ENCODE peak calls at places on chromosomes 2 and 18, in nine cellular contexts. One of them, this sample, is unnamed.

GRCh38 chr2:12619975-12620374 is 96.8 kb upstream of the TRIB2 start:
- DNase-seq in fibroblast of lung: peak
- DNase-seq in MM.1S: no peak
- DNase-seq in EL: peak
- DNase-seq in bronchial epithelial cell: peak
- DNase-seq in pons: no peak
- DNase-seq in NCI-H1417 treated with DMSO at 0.1 percent for 48 hours: no peak
- DNase-seq in fibroblast of the aortic adventitia: peak
- DNase-seq in germinal center: no peak
- DNase-seq in this sample: peak

GRCh38 chr2:72271766-72272615 is 124.3 kb upstream of the CYP26B1 start:
- DNase-seq in fibroblast of the aortic adventitia: peak
- DNase-seq in MM.1S: no peak
- DNase-seq in pons: no peak
- DNase-seq in fibroblast of lung: no peak
- DNase-seq in NCI-H1417 treated with DMSO at 0.1 percent for 48 hours: no peak
- DNase-seq in bronchial epithelial cell: peak
- DNase-seq in EL: no peak
- DNase-seq in germinal center: no peak
- DNase-seq in this sample: no peak

GRCh38 chr2:113896791-113897190 is 6.9 kb downstream of the ACTR3 start:
- DNase-seq in fibroblast of the aortic adventitia: peak
- DNase-seq in EL: peak
- DNase-seq in germinal center: no peak
- DNase-seq in pons: no peak
- DNase-seq in bronchial epithelial cell: no peak
- DNase-seq in fibroblast of lung: no peak
- DNase-seq in MM.1S: no peak
- DNase-seq in NCI-H1417 treated with DMSO at 0.1 percent for 48 hours: no peak
- DNase-seq in this sample: peak

GRCh38 chr18:48133675-48134251 is 203.3 kb upstream of the SMAD2 start:
- DNase-seq in pons: no peak
- DNase-seq in bronchial epithelial cell: peak
- DNase-seq in MM.1S: no peak
- DNase-seq in germinal center: no peak
- DNase-seq in NCI-H1417 treated with DMSO at 0.1 percent for 48 hours: peak
- DNase-seq in fibroblast of lung: no peak
- DNase-seq in fibroblast of the aortic adventitia: no peak
- DNase-seq in EL: no peak
- DNase-seq in this sample: no peak

GRCh38 chr2:69087912-69088240 is 74.9 kb downstream of the ANTXR1 start:
- DNase-seq in pons: no peak
- DNase-seq in bronchial epithelial cell: no peak
- DNase-seq in germinal center: no peak
- DNase-seq in EL: peak
- DNase-seq in fibroblast of lung: peak
- DNase-seq in MM.1S: no peak
- DNase-seq in NCI-H1417 treated with DMSO at 0.1 percent for 48 hours: no peak
- DNase-seq in fibroblast of the aortic adventitia: peak
- DNase-seq in this sample: peak

GRCh38 chr18:48060947-48061346 is 130.5 kb upstream of the SMAD2 start:
- DNase-seq in pons: no peak
- DNase-seq in NCI-H1417 treated with DMSO at 0.1 percent for 48 hours: no peak
- DNase-seq in fibroblast of the aortic adventitia: no peak
- DNase-seq in bronchial epithelial cell: no peak
- DNase-seq in germinal center: no peak
- DNase-seq in EL: no peak
- DNase-seq in MM.1S: no peak
- DNase-seq in fibroblast of lung: no peak
- DNase-seq in this sample: no peak

GRCh38 chr2:88913280-88913679 is 221.8 kb downstream of the RPIA start:
- DNase-seq in fibroblast of lung: no peak
- DNase-seq in bronchial epithelial cell: no peak
- DNase-seq in germinal center: no peak
- DNase-seq in pons: no peak
- DNase-seq in NCI-H1417 treated with DMSO at 0.1 percent for 48 hours: no peak
- DNase-seq in EL: no peak
- DNase-seq in fibroblast of the aortic adventitia: no peak
- DNase-seq in MM.1S: no peak
- DNase-seq in this sample: no peak

GRCh38 chr2:160584972-160585494 is 91.4 kb upstream of the RBMS1 start:
- DNase-seq in EL: peak
- DNase-seq in fibroblast of lung: peak
- DNase-seq in pons: no peak
- DNase-seq in fibroblast of the aortic adventitia: peak
- DNase-seq in NCI-H1417 treated with DMSO at 0.1 percent for 48 hours: no peak
- DNase-seq in MM.1S: no peak
- DNase-seq in germinal center: no peak
- DNase-seq in bronchial epithelial cell: no peak
- DNase-seq in this sample: peak

GRCh38 chr2:77161009-77161408 is 361.2 kb downstream of the LRRTM4 start:
- DNase-seq in MM.1S: no peak
- DNase-seq in pons: no peak
- DNase-seq in fibroblast of the aortic adventitia: no peak
- DNase-seq in bronchial epithelial cell: peak
- DNase-seq in fibroblast of lung: peak
- DNase-seq in germinal center: no peak
- DNase-seq in NCI-H1417 treated with DMSO at 0.1 percent for 48 hours: no peak
- DNase-seq in EL: no peak
- DNase-seq in this sample: no peak

GRCh38 chr2:112629823-112630222 is 15.9 kb upstream of the SLC20A1 start:
- DNase-seq in NCI-H1417 treated with DMSO at 0.1 percent for 48 hours: no peak
- DNase-seq in MM.1S: no peak
- DNase-seq in EL: no peak
- DNase-seq in bronchial epithelial cell: no peak
- DNase-seq in fibroblast of lung: no peak
- DNase-seq in pons: no peak
- DNase-seq in germinal center: no peak
- DNase-seq in fibroblast of the aortic adventitia: no peak
- DNase-seq in this sample: no peak

GRCh38 chr2:95372845-95373244 is 29.7 kb upstream of the FAHD2A start:
- DNase-seq in germinal center: no peak
- DNase-seq in NCI-H1417 treated with DMSO at 0.1 percent for 48 hours: no peak
- DNase-seq in pons: no peak
- DNase-seq in fibroblast of lung: no peak
- DNase-seq in EL: no peak
- DNase-seq in bronchial epithelial cell: no peak
- DNase-seq in fibroblast of the aortic adventitia: no peak
- DNase-seq in MM.1S: no peak
- DNase-seq in this sample: no peak

GRCh38 chr2:233013027-233013461 is at the start of gene NGEF:
- DNase-seq in bronchial epithelial cell: no peak
- DNase-seq in MM.1S: no peak
- DNase-seq in germinal center: no peak
- DNase-seq in fibroblast of lung: no peak
- DNase-seq in pons: no peak
- DNase-seq in EL: no peak
- DNase-seq in fibroblast of the aortic adventitia: no peak
- DNase-seq in NCI-H1417 treated with DMSO at 0.1 percent for 48 hours: no peak
- DNase-seq in this sample: no peak

GRCh38 chr2:2286592-2286991 is 44.5 kb downstream of the MYT1L start:
- DNase-seq in fibroblast of the aortic adventitia: no peak
- DNase-seq in NCI-H1417 treated with DMSO at 0.1 percent for 48 hours: peak
- DNase-seq in fibroblast of lung: no peak
- DNase-seq in pons: no peak
- DNase-seq in bronchial epithelial cell: no peak
- DNase-seq in MM.1S: no peak
- DNase-seq in EL: no peak
- DNase-seq in germinal center: no peak
- DNase-seq in this sample: no peak

GRCh38 chr2:48248251-48248933 is 281.6 kb upstream of the STON1 start:
- DNase-seq in pons: peak
- DNase-seq in EL: peak
- DNase-seq in NCI-H1417 treated with DMSO at 0.1 percent for 48 hours: no peak
- DNase-seq in fibroblast of the aortic adventitia: peak
- DNase-seq in MM.1S: peak
- DNase-seq in germinal center: no peak
- DNase-seq in bronchial epithelial cell: peak
- DNase-seq in fibroblast of lung: peak
- DNase-seq in this sample: peak

GRCh38 chr2:31075936-31076590 is 62.2 kb downstream of the GALNT14 start:
- DNase-seq in NCI-H1417 treated with DMSO at 0.1 percent for 48 hours: no peak
- DNase-seq in germinal center: no peak
- DNase-seq in pons: no peak
- DNase-seq in EL: peak
- DNase-seq in bronchial epithelial cell: peak
- DNase-seq in fibroblast of lung: peak
- DNase-seq in MM.1S: no peak
- DNase-seq in fibroblast of the aortic adventitia: peak
- DNase-seq in this sample: peak

GRCh38 chr2:70420005-70420580 is 118.2 kb upstream of the FAM136A start:
- DNase-seq in fibroblast of lung: no peak
- DNase-seq in EL: no peak
- DNase-seq in pons: peak
- DNase-seq in bronchial epithelial cell: no peak
- DNase-seq in germinal center: no peak
- DNase-seq in NCI-H1417 treated with DMSO at 0.1 percent for 48 hours: no peak
- DNase-seq in fibroblast of the aortic adventitia: no peak
- DNase-seq in MM.1S: no peak
- DNase-seq in this sample: no peak

GRCh38 chr2:96869824-96870630 is at the start of gene SEMA4C:
- DNase-seq in EL: peak
- DNase-seq in NCI-H1417 treated with DMSO at 0.1 percent for 48 hours: no peak
- DNase-seq in pons: peak
- DNase-seq in bronchial epithelial cell: no peak
- DNase-seq in fibroblast of lung: peak
- DNase-seq in MM.1S: no peak
- DNase-seq in germinal center: no peak
- DNase-seq in fibroblast of the aortic adventitia: no peak
- DNase-seq in this sample: peak